ENCODE peak calls at places on chromosome 17, in four cellular contexts. I, F, K and X are unnamed samples.

GRCh38 chr17:65362826-65363225 is 198.6 kb downstream of the AXIN2 start:
- DNase-seq in K (no peak), I (no peak), F (no peak), X (peak; percentile 11)

GRCh38 chr17:40443988-40444899 is 994 bp downstream of the IGFBP4 start:
- DNase-seq in K (no peak), F (no peak), I (peak; percentile 50), X (peak; percentile 62)

GRCh38 chr17:72385482-72385881 is 264.7 kb downstream of the SOX9 start:
- DNase-seq in K (no peak), F (no peak), I (no peak), X (no peak)

GRCh38 chr17:65531508-65532431 is 29.7 kb downstream of the AXIN2 start:
- DNase-seq in I (peak; percentile 77), F (no peak), K (peak; percentile 51), X (peak; percentile 91)

GRCh38 chr17:79990704-79991103 is 45.0 kb downstream of the TBC1D16 start:
- DNase-seq in F (no peak), K (no peak), I (no peak), X (no peak)

GRCh38 chr17:44187131-44187899 is 543 bp downstream of the TMUB2 start:
- DNase-seq in F (no peak), K (no peak), I (peak; percentile 32), X (peak; percentile 70)

GRCh38 chr17:35149941-35150340 is 2.3 kb downstream of the UNC45B start:
- DNase-seq in I (no peak), K (no peak), F (no peak), X (no peak)

GRCh38 chr17:3657874-3658783 is 10.2 kb downstream of the TAX1BP3 start:
- DNase-seq in K (no peak), F (no peak), I (no peak), X (no peak)

GRCh38 chr17:66987059-66987616 is 22.6 kb downstream of the CACNG4 start:
- DNase-seq in I (no peak), K (no peak), F (no peak), X (no peak)

GRCh38 chr17:71635187-71635586 is 485.6 kb upstream of the SOX9 start:
- DNase-seq in K (no peak), I (no peak), F (no peak), X (no peak)

GRCh38 chr17:79951361-79952264 is 84.1 kb downstream of the TBC1D16 start:
- DNase-seq in F (no peak), I (peak; percentile 96), K (no peak), X (peak; percentile 86)

GRCh38 chr17:58301504-58302150 is 20.9 kb upstream of the MPO start:
- DNase-seq in K (peak; percentile 3), I (no peak), F (no peak), X (no peak)

GRCh38 chr17:50954641-50955121 is 88.5 kb upstream of the TOB1 start:
- DNase-seq in F (no peak), K (no peak), I (no peak), X (no peak)

GRCh38 chr17:63564562-63564961 is 14.3 kb downstream of the DCAF7 start:
- DNase-seq in F (no peak), I (no peak), K (no peak), X (no peak)

GRCh38 chr17:29569245-29569950 is 897 bp downstream of the TP53I13 start:
- DNase-seq in K (no peak), I (peak; percentile 43), F (no peak), X (no peak)

GRCh38 chr17:81246679-81247338 is 7.7 kb downstream of the NDUFAF8 start:
- DNase-seq in I (no peak), K (no peak), F (no peak), X (no peak)

GRCh38 chr17:2262146-2262587 is 41.4 kb downstream of the SMG6 start:
- DNase-seq in K (no peak), F (no peak), I (peak; percentile 66), X (peak; percentile 92)

GRCh38 chr17:55167024-55167721 is 97.6 kb upstream of the HLF start:
- DNase-seq in K (no peak), F (no peak), I (no peak), X (no peak)

GRCh38 chr17:8745586-8746500 is 1.2 kb upstream of the CCDC42 start:
- DNase-seq in F (peak; percentile 67), K (peak; percentile 63), I (peak; percentile 48), X (peak; percentile 45)

GRCh38 chr17:58054641-58055040 is 28.6 kb upstream of the DYNLL2 start:
- DNase-seq in K (no peak), I (no peak), F (no peak), X (no peak)

GRCh38 chr17:40726919-40727318 is 23.4 kb upstream of the KRT24 start:
- DNase-seq in F (peak; percentile 23), K (no peak), I (peak; percentile 3), X (peak; percentile 21)

GRCh38 chr17:82734987-82735866 is at the start of gene FN3K:
- DNase-seq in I (peak; percentile 79), K (peak; percentile 47), F (peak; percentile 27), X (peak; percentile 80)

GRCh38 chr17:31587462-31587861 is 196.0 kb downstream of the RAB11FIP4 start:
- DNase-seq in K (no peak), F (no peak), I (no peak), X (no peak)

GRCh38 chr17:50865060-50865867 is 890 bp downstream of the TOB1 start:
- DNase-seq in I (peak; percentile 54), K (peak; percentile 45), F (peak; percentile 66), X (peak; percentile 42)

GRCh38 chr17:34206569-34206968 is 48.5 kb upstream of the CCL2 start:
- DNase-seq in K (no peak), I (no peak), F (no peak), X (no peak)

GRCh38 chr17:43418441-43419374 is 19.9 kb downstream of the ARL4D start:
- DNase-seq in F (no peak), K (peak; percentile 74), I (peak; percentile 93), X (peak; percentile 94)

GRCh38 chr17:77867308-77867781 is 91.2 kb upstream of the TNRC6C start:
- DNase-seq in I (no peak), F (no peak), K (no peak), X (no peak)

GRCh38 chr17:77872199-77872598 is 86.3 kb upstream of the TNRC6C start:
- DNase-seq in F (peak; percentile 51), K (no peak), I (no peak), X (no peak)

GRCh38 chr17:77869041-77869595 is 89.4 kb upstream of the TNRC6C start:
- DNase-seq in I (no peak), K (no peak), F (no peak), X (no peak)

GRCh38 chr17:77867976-77868713 is 90.4 kb upstream of the TNRC6C start:
- DNase-seq in I (no peak), F (no peak), K (no peak), X (no peak)

DNA sequence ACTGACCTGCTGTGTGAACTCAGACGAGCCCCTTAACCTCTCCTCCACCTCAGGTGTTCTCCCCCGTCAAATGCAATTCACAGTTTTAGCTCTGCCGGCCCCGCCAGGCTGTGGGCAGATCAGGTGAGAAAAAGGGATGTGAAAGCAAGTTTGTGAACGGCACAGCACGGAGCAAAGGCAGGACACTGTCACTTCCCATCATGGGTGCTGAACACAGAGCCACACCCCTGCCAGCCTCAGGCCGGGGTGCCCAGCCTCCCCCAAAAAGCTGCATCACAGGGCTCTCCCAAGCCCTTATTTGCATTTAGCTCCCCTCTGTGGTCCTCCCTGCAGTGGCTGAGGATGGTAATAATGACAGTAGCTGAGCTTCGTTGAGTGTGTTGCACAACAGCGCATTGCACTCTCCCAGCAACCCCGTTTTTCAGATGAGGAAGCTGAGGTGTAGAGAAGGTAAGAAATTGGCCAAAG is 88.8 kb upstream of the TNRC6C start:
- DNase-seq in F (no peak), I (no peak), K (no peak), X (no peak)
- H3K4me3 ChIP-seq in F (no peak overlapping the region), I (no peak overlapping the region), K (no peak overlapping the region), X (no peak overlapping the region)

GRCh38 chr17:78419970-78420820 is 41.7 kb downstream of the PGS1 start:
- DNase-seq in F (no peak), I (no peak), K (no peak), X (no peak)

GRCh38 chr17:78422267-78422605 is 43.8 kb downstream of the PGS1 start:
- DNase-seq in K (no peak), F (no peak), I (no peak), X (no peak)

GRCh38 chr17:78422872-78423588 is 44.6 kb downstream of the PGS1 start:
- DNase-seq in I (no peak), K (no peak), F (no peak), X (no peak)

GRCh38 chr17:78421084-78421533 is 42.7 kb downstream of the PGS1 start:
- DNase-seq in I (no peak), F (no peak), K (no peak), X (no peak)

GRCh38 chr17:78421534-78422266 is 43.3 kb downstream of the PGS1 start:
- DNase-seq in F (peak; percentile 57), K (peak; percentile 76), I (peak; percentile 82), X (peak; percentile 56)
- H3K27ac ChIP-seq in F (no peak overlapping the region), K (no peak overlapping the region), I (peak overlapping the region; percentile 21), X (peak overlapping the region; percentile 39)

DNA sequence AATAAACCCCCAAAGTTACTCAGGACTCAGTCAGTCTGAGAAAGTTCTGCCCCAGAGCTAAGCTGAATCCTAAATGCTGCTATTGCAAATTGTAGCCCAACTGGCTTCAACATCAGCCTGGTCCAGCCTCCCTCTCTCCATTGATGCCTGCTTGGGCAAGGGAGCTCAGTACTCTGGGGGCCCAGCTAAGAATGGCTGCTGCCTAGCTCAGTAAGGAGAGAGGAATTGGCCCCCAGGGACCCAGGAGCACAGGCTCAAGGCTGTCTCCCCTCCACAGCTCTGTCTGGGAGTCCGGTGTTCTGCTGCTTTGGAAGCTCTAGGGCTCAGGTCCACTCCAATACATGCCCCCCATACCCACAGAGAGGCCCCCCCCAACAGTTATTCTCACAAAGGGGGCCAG is 1.6 kb downstream of the UNC119 start:
- DNase-seq in K (no peak), F (no peak), I (no peak), X (no peak)
- H3K4me3 ChIP-seq in K (no peak overlapping the region), F (peak overlapping the region; percentile 8), I (peak overlapping the region; percentile 81), X (no peak overlapping the region)

DNA sequence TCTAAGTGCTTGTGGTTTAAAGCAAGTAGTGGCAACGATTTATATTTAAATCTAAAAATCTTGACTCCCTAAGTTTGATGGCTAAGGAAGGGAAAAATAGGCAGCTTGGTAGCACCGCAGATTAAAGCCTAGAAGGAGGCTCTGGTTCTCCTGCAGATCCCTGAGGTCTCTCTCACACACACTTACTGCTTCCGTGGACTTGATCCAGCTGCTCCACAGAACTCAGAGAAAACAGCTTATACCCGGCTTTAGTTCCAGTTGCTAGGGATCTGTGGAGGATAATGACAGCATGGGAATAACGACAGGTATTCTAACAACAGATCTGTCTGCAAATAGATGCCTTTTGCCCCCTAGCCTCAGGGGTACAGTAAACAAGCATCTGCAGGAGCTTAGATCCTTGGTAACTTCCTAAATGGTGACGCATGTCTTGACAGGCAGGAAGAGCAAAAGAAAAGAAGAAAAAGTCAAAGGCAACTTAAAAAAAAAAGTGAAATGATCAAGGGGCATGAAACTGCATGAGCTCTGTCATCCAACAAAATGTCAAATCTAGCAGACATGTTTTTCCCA is 4.5 kb downstream of the WIPI1 start:
- DNase-seq in I (no peak), F (no peak), K (no peak), X (no peak)
- H3K27ac ChIP-seq in I (no peak overlapping the region), F (no peak overlapping the region), K (no peak overlapping the region), X (no peak overlapping the region)

DNA sequence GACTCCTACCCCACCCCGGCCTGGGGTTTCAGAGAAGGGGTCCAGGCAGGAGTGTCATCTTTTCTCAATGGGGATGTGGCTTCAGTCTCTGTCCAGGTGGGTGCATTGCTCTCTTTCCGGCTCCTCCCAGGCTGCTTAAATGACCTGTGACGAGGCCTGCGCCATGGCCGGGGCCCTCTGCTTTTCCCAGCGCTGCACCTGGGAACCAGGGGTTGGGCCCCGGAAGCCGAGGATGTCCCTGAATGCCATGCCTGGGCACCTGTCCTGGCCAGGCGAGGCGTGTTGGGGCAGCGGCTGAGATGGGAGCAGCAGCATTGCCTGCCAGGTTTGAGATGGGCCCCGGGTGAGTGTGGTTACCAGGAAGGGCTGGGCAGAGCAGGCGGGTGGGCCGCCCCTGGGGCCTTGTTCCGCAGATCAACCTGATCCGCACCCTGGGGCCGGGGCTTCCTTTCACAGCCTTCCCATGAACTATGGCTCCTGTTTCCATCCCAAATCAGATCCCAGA is 147.4 kb downstream of the SEC14L1 start:
- DNase-seq in F (no peak), I (no peak), K (no peak), X (no peak)
- H3K4me3 ChIP-seq in F (no peak overlapping the region), I (no peak overlapping the region), K (no peak overlapping the region), X (no peak overlapping the region)